ENCODE peak calls at places on chromosomes 11 and 22, in nine cellular contexts. L is upper lobe of right lung, W is cardiac muscle cell, J is body of pancreas, B is foreskin fibroblast, X is coronary artery, R is psoas muscle, C is mesendoderm, D is left ventricle myocardium inferior. O is an unnamed sample.

GRCh38 chr22:46175631-46176030 is 25.3 kb downstream of the PPARA start:
- DNase-seq in L (no peak), W (no peak), J (no peak), B (peak; percentile 73), X (no peak), R (no peak), C (no peak), D (no peak), O (no peak)

GRCh38 chr22:49042066-49042465 is 785.6 kb downstream of the BRD1 start:
- DNase-seq in L (no peak), W (no peak), J (no peak), B (no peak), X (no peak), R (no peak), C (no peak), D (no peak), O (no peak)

GRCh38 chr11:20112291-20113146 is 47.8 kb downstream of the DBX1 start:
- DNase-seq in L (peak; percentile 72), W (no peak), J (peak; percentile 73), B (peak; percentile 95), X (peak; percentile 94), R (peak; percentile 76), C (peak; percentile 86), D (peak; percentile 75), O (peak; percentile 95)

GRCh38 chr11:128421577-128421976 is 165.8 kb downstream of the ETS1 start:
- DNase-seq in L (no peak), W (no peak), J (no peak), B (peak; percentile 72), X (no peak), R (no peak), C (peak; percentile 16), D (no peak), O (no peak)

GRCh38 chr22:47201186-47201995 is 438.9 kb downstream of the TBC1D22A start:
- DNase-seq in L (peak; percentile 60), W (no peak), J (peak; percentile 85), B (no peak), X (peak; percentile 53), R (no peak), C (no peak), D (no peak), O (no peak)

GRCh38 chr11:15258433-15259350 is 144.0 kb downstream of the INSC start:
- DNase-seq in L (no peak), W (peak; percentile 57), J (peak; percentile 30), B (peak; percentile 54), X (no peak), R (no peak), C (peak; percentile 76), D (no peak), O (peak; percentile 23)

GRCh38 chr11:2122222-2122906 is 16.8 kb downstream of the IGF2 start:
- DNase-seq in L (no peak), W (no peak), J (no peak), B (peak; percentile 69), X (no peak), R (no peak), C (no peak), D (no peak), O (no peak)

GRCh38 chr11:69702239-69702668 is 1.6 kb downstream of the FGF19 start:
- DNase-seq in L (no peak), W (no peak), J (no peak), B (no peak), X (no peak), R (no peak), C (peak; percentile 67), D (no peak), O (no peak)

GRCh38 chr11:64916040-64916847 is 765 bp downstream of the ATG2A start:
- DNase-seq in L (peak; percentile 78), W (no peak), J (no peak), B (peak; percentile 77), X (no peak), R (peak; percentile 46), C (peak; percentile 67), D (no peak), O (no peak)

GRCh38 chr22:37726240-37726887 is 29.5 kb downstream of the TRIOBP start:
- DNase-seq in L (no peak), W (no peak), J (no peak), B (peak; percentile 69), X (no peak), R (no peak), C (no peak), D (no peak), O (no peak)

DNA sequence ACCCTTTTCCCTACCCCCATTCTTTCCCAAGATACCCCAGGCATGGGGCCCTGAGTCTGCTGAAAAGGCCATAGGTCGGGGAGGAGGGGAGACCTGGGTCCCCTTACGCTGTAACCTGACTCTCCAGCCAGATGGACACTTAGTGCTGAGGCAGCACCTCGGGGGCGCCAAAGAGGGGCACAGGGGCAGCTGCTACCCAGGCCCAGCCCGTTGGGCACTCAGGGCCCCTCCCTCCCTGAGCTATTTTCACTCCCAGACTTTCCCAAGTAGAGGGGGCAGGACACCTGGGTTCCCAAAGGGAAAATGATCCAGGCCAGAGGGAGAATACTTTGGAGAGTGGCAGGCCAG is 933 bp downstream of the ACTN3 start:
- DNase-seq in L (no peak), W (peak; percentile 80), J (no peak), B (no peak), X (no peak), R (no peak), C (no peak), D (no peak), O (no peak)
- H3K4me3 ChIP-seq in L (no peak overlapping the region), W (peak overlapping the region; percentile 71), J (no peak overlapping the region), B (no peak overlapping the region), X (no peak overlapping the region), R (peak overlapping the region; percentile 83), C (no peak overlapping the region), D (no peak overlapping the region), O (no peak overlapping the region)

GRCh38 chr22:44119669-44120313 is 60.9 kb upstream of the PARVG start:
- DNase-seq in L (peak; percentile 52), W (no peak), J (no peak), B (no peak), X (no peak), R (no peak), C (no peak), D (no peak), O (no peak)
- H3K4me3 ChIP-seq in L (no peak overlapping the region), W (no peak overlapping the region), J (no peak overlapping the region), B (no peak overlapping the region), X (no peak overlapping the region), R (no peak overlapping the region), C (no peak overlapping the region), D (no peak overlapping the region), O (no peak overlapping the region)

DNA sequence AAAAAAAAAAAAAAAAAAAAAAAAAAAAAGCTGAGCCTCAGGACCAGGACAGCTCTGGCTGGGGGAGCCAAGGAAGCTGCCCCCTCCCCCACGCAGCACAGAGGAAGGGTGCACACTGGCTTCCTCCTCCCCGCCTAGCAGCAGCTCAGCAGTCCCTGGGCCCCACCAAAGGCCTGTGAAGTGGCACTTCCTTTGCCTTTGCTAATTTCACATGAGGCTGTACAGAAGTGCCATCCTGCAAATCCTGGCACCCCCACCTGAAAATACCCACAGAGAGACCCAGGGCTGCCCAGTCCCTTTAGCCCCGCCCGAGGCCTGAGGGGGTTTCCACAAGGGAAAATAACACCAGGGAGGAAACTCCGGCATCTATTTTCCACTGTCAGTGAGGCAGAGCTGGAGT is 3.9 kb downstream of the RHOG start:
- DNase-seq in L (no peak), W (no peak), J (no peak), B (no peak), X (no peak), R (peak; percentile 46), C (no peak), D (peak; percentile 60), O (no peak)
- H3K4me3 ChIP-seq in L (peak overlapping the region; percentile 23), W (no peak overlapping the region), J (no peak overlapping the region), B (no peak overlapping the region), X (peak overlapping the region; percentile 42), R (peak overlapping the region; percentile 2), C (no peak overlapping the region), D (peak overlapping the region; percentile 36), O (no peak overlapping the region)

GRCh38 chr22:35629406-35630234 is 12.5 kb upstream of the MB start:
- DNase-seq in L (peak; percentile 66), W (peak; percentile 37), J (peak; percentile 38), B (peak; percentile 98), X (peak; percentile 94), R (peak; percentile 76), C (peak; percentile 97), D (no peak), O (peak; percentile 95)
- H3K4me3 ChIP-seq in L (no peak overlapping the region), W (no peak overlapping the region), J (no peak overlapping the region), B (no peak overlapping the region), X (peak overlapping the region; percentile 3), R (no peak overlapping the region), C (no peak overlapping the region), D (no peak overlapping the region), O (no peak overlapping the region)

GRCh38 chr11:32434116-32434386 is 1.3 kb downstream of the WT1 start:
- DNase-seq in L (no peak), W (no peak), J (no peak), B (no peak), X (no peak), R (no peak), C (no peak), D (no peak), O (no peak)

GRCh38 chr11:32434387-32435151 is 770 bp downstream of the WT1 start:
- DNase-seq in L (no peak), W (no peak), J (no peak), B (no peak), X (no peak), R (no peak), C (peak; percentile 79), D (no peak), O (no peak)

GRCh38 chr11:32435511-32435946 is at the start of gene WT1:
- DNase-seq in L (no peak), W (peak; percentile 54), J (no peak), B (no peak), X (no peak), R (peak; percentile 48), C (peak; percentile 68), D (peak; percentile 66), O (no peak)

GRCh38 chr11:32435947-32436750 is 810 bp upstream of the WT1 start:
- DNase-seq in L (no peak), W (no peak), J (no peak), B (no peak), X (no peak), R (no peak), C (peak; percentile 61), D (no peak), O (no peak)

GRCh38 chr11:32435152-32435480 is 223 bp downstream of the WT1 start:
- DNase-seq in L (no peak), W (no peak), J (no peak), B (no peak), X (no peak), R (no peak), C (no peak), D (no peak), O (no peak)
- H3K4me3 ChIP-seq in L (peak overlapping the region; percentile 21), W (peak overlapping the region; percentile 22), J (no peak overlapping the region), B (no peak overlapping the region), X (peak overlapping the region; percentile 69), R (peak overlapping the region; percentile 39), C (no peak overlapping the region), D (peak overlapping the region; percentile 72), O (no peak overlapping the region)

GRCh38 chr11:57598831-57599155 is 1.3 kb downstream of the SERPING1 start:
- DNase-seq in L (no peak), W (no peak), J (no peak), B (peak; percentile 78), X (no peak), R (no peak), C (peak; percentile 8), D (no peak), O (peak; percentile 21)
- H3K4me3 ChIP-seq in L (peak overlapping the region; percentile 60), W (peak overlapping the region; percentile 25), J (no peak overlapping the region), B (peak overlapping the region; percentile 43), X (peak overlapping the region; percentile 90), R (peak overlapping the region; percentile 61), C (no peak overlapping the region), D (peak overlapping the region; percentile 70), O (peak overlapping the region; percentile 43)

GRCh38 chr11:89182773-89183172 is 5.1 kb downstream of the TYR start:
- DNase-seq in L (no peak), W (no peak), J (no peak), B (no peak), X (no peak), R (no peak), C (peak; percentile 14), D (no peak), O (no peak)
- H3K4me3 ChIP-seq in L (no peak overlapping the region), W (no peak overlapping the region), J (no peak overlapping the region), B (no peak overlapping the region), X (no peak overlapping the region), R (no peak overlapping the region), C (no peak overlapping the region), D (no peak overlapping the region), O (no peak overlapping the region)